ENCODE peak calls at places on chromosomes 7 and 10, in six cellular contexts. N, B, H, G, Y and I are unnamed samples.

GRCh38 chr10:26407406-26407969 is 30.7 kb upstream of the APBB1IP start:
- DNase-seq in N (no peak), B (peak; percentile 94), H (no peak), G (no peak), Y (no peak), I (no peak)

GRCh38 chr10:109665321-109665720 is 258.0 kb downstream of the XPNPEP1 start:
- DNase-seq in N (no peak), B (no peak), H (no peak), G (no peak), Y (no peak), I (no peak)

GRCh38 chr7:120079704-120080103 is 193.3 kb upstream of the KCND2 start:
- DNase-seq in N (no peak), B (no peak), H (no peak), G (no peak), Y (no peak), I (no peak)

GRCh38 chr7:64877714-64878610 is 25.1 kb upstream of the ZNF273 start:
- DNase-seq in N (peak; percentile 14), B (no peak), H (no peak), G (no peak), Y (no peak), I (no peak)

GRCh38 chr7:12434012-12434642 is 30.5 kb upstream of the VWDE start:
- DNase-seq in N (no peak), B (no peak), H (no peak), G (no peak), Y (no peak), I (no peak)

GRCh38 chr10:49089789-49090595 is 25.3 kb downstream of the VSTM4 start:
- DNase-seq in N (no peak), B (no peak), H (no peak), G (peak; percentile 45), Y (no peak), I (no peak)

GRCh38 chr7:97004931-97005763 is at the start of gene DLX6:
- DNase-seq in N (peak; percentile 39), B (peak; percentile 84), H (no peak), G (peak; percentile 14), Y (peak; percentile 38), I (no peak)

GRCh38 chr10:90218846-90219245 is 517.5 kb downstream of the KIF20B start:
- DNase-seq in N (no peak), B (no peak), H (no peak), G (no peak), Y (no peak), I (no peak)

GRCh38 chr10:110118891-110119621 is 88.3 kb upstream of the MXI1 start:
- DNase-seq in N (no peak), B (no peak), H (no peak), G (no peak), Y (no peak), I (no peak)

GRCh38 chr7:82803411-82803810 is 359.3 kb downstream of the PCLO start:
- DNase-seq in N (no peak), B (no peak), H (no peak), G (peak; percentile 9), Y (no peak), I (no peak)

GRCh38 chr7:25995893-25996529 is 156.0 kb upstream of the NFE2L3 start:
- DNase-seq in N (no peak), B (peak; percentile 12), H (no peak), G (no peak), Y (no peak), I (no peak)

GRCh38 chr10:132612571-132613504 is 75.3 kb downstream of the INPP5A start:
- DNase-seq in N (no peak), B (no peak), H (peak; percentile 45), G (peak; percentile 32), Y (no peak), I (peak; percentile 34)

GRCh38 chr10:44995914-44996633 is 4.6 kb upstream of the ZNF22 start:
- DNase-seq in N (no peak), B (no peak), H (no peak), G (peak; percentile 71), Y (no peak), I (no peak)

GRCh38 chr7:55258631-55259030 is 106.5 kb upstream of the LANCL2 start:
- DNase-seq in N (peak; percentile 0), B (no peak), H (no peak), G (no peak), Y (no peak), I (no peak)

GRCh38 chr10:70915806-70916205 is 27.4 kb upstream of the PCBD1 start:
- DNase-seq in N (no peak), B (no peak), H (no peak), G (no peak), Y (no peak), I (no peak)

GRCh38 chr7:50211306-50212015 is 93.1 kb upstream of the IKZF1 start:
- DNase-seq in N (no peak), B (no peak), H (no peak), G (no peak), Y (no peak), I (no peak)

GRCh38 chr7:120919466-120919865 is 31.1 kb upstream of the ING3 start:
- DNase-seq in N (no peak), B (no peak), H (no peak), G (peak; percentile 8), Y (no peak), I (no peak)

GRCh38 chr10:323651-324293 is 188.5 kb downstream of the ZMYND11 start:
- DNase-seq in N (peak; percentile 51), B (peak; percentile 81), H (no peak), G (peak; percentile 97), Y (peak; percentile 52), I (no peak)

GRCh38 chr10:84204122-84204521 is 9.8 kb downstream of the CDHR1 start:
- DNase-seq in N (no peak), B (no peak), H (no peak), G (no peak), Y (no peak), I (no peak)

GRCh38 chr10:47423476-47423875 is 39.4 kb upstream of the ZNF488 start:
- DNase-seq in N (no peak), B (no peak), H (no peak), G (peak; percentile 35), Y (no peak), I (no peak)

GRCh38 chr10:33337335-33337854 is 2.9 kb upstream of the NRP1 start:
- DNase-seq in N (peak; percentile 41), B (peak; percentile 48), H (no peak), G (peak; percentile 68), Y (no peak), I (no peak)

GRCh38 chr10:108348215-108348614 is 1183.7 kb upstream of the SORCS1 start:
- DNase-seq in N (no peak), B (no peak), H (no peak), G (no peak), Y (no peak), I (no peak)
- TF ChIP-seq CTCF in N (no peak), B (no peak), H (no peak), G (no peak), Y (no peak), I (no peak)

GRCh38 chr7:130886438-130887135 is 152.6 kb upstream of the KLF14 start:
- DNase-seq in N (peak; percentile 37), B (no peak), H (no peak), G (no peak), Y (no peak), I (no peak)

GRCh38 chr7:130884437-130885417 is 150.7 kb upstream of the KLF14 start:
- DNase-seq in N (no peak), B (peak; percentile 82), H (no peak), G (no peak), Y (no peak), I (no peak)

GRCh38 chr7:130888468-130888867 is 154.5 kb upstream of the KLF14 start:
- DNase-seq in N (peak; percentile 15), B (no peak), H (no peak), G (no peak), Y (no peak), I (no peak)

GRCh38 chr7:130888017-130888371 is 154.0 kb upstream of the KLF14 start:
- DNase-seq in N (no peak), B (peak; percentile 56), H (no peak), G (no peak), Y (no peak), I (no peak)

GRCh38 chr7:130887182-130888016 is 153.4 kb upstream of the KLF14 start:
- DNase-seq in N (peak; percentile 30), B (peak; percentile 82), H (no peak), G (peak; percentile 89), Y (no peak), I (no peak)
- TF ChIP-seq POLR2A in N (no peak), B (no peak), H (no peak), G (peak; percentile 51), Y (no peak), I (no peak)

GRCh38 chr7:46999866-47000265 is 582.0 kb downstream of the TNS3 start:
- DNase-seq in N (no peak), B (no peak), H (no peak), G (no peak), Y (no peak), I (no peak)

GRCh38 chr7:46996972-46997371 is 584.9 kb downstream of the TNS3 start:
- DNase-seq in N (peak; percentile 22), B (no peak), H (no peak), G (no peak), Y (no peak), I (no peak)

DNA sequence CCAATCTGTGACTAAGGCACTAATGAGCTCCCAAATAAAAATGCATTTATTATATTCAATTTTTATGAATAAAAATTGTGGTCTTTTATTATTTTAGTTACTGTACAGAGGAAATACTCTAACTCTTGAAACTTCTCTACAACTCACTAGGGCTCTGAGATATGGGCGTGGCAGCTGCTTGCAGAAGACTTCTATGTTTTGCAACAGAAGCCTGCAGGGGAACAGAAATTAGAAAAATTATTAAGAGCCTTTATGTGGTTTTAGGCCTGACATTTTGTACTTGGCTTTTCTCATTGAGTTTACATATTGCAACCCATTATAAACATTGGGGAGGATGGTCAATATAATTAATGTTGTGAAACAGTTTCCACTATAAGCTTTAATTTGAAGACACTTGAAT is 581.4 kb downstream of the TNS3 start:
- DNase-seq in N (no peak), B (no peak), H (no peak), G (no peak), Y (no peak), I (no peak)
- H3K4me3 ChIP-seq in N (no peak overlapping the region), B (no peak overlapping the region), H (no peak overlapping the region), G (no peak overlapping the region), Y (no peak overlapping the region), I (no peak overlapping the region)

GRCh38 chr10:35576730-35577129 is 28.4 kb upstream of the GJD4 start:
- DNase-seq in N (no peak), B (no peak), H (no peak), G (no peak), Y (no peak), I (no peak)

GRCh38 chr10:35572583-35572982 is 32.6 kb upstream of the GJD4 start:
- DNase-seq in N (no peak), B (no peak), H (no peak), G (peak; percentile 34), Y (no peak), I (no peak)

GRCh38 chr10:35575640-35576039 is 29.5 kb upstream of the GJD4 start:
- DNase-seq in N (no peak), B (no peak), H (no peak), G (no peak), Y (no peak), I (no peak)

GRCh38 chr10:35573786-35574185 is 31.4 kb upstream of the GJD4 start:
- DNase-seq in N (no peak), B (no peak), H (no peak), G (no peak), Y (no peak), I (no peak)

DNA sequence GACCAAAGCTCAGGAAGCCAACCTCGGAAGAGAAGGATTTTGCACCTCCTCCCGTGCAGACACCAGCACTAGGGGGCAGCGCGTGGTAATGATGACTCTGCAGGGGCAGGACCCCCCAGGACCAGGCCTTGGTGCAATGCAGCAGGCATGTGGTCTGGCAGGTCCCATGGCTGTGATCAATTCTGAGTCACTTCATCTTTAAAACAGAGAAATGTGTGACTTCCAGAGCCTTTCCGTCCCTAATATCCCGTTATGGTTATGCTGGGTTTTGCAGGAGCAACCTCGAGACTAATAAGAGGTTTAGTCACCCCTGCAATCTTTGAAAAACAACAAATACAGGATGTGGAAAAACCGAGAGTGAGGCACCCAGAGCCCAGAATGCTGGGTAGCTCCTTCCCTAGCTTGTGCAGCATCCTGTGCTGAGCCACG is 30.2 kb upstream of the GJD4 start:
- DNase-seq in N (no peak), B (no peak), H (no peak), G (peak; percentile 98), Y (no peak), I (no peak)
- TF ChIP-seq CTCF in N (no peak), B (no peak), H (no peak), G (peak; percentile 43), Y (no peak), I (no peak)